ENCODE peak calls at places on chromosomes 13 and 19, in ten cellular contexts. B, O, W, A, M, K, D, S, T and J are unnamed samples.

GRCh38 chr13:21735621-21736401 is 64.9 kb downstream of the FGF9 start:
- DNase-seq in W (no peak), B (no peak), M (no peak), T (no peak), K (peak), O (no peak), S (no peak), D (no peak), A (no peak), J (no peak)

GRCh38 chr13:101955764-101956163 is 446.1 kb downstream of the FGF14 start:
- DNase-seq in T (no peak), M (no peak), O (no peak), S (no peak), W (no peak), A (no peak), B (no peak), K (no peak), D (no peak), J (no peak)

GRCh38 chr19:38679839-38680238 is 32.4 kb downstream of the ACTN4 start:
- DNase-seq in A (peak), T (no peak), O (no peak), K (no peak), W (no peak), S (no peak), M (no peak), D (no peak), B (no peak), J (no peak)

GRCh38 chr13:44904982-44905381 is 84.3 kb downstream of the NUFIP1 start:
- DNase-seq in B (no peak), W (no peak), O (no peak), T (peak), S (peak), A (peak), K (peak), D (no peak), M (no peak), J (no peak)

GRCh38 chr13:30353060-30353459 is 45.7 kb upstream of the KATNAL1 start:
- DNase-seq in A (no peak), T (no peak), M (no peak), S (no peak), D (no peak), W (no peak), O (no peak), B (no peak), K (no peak), J (no peak)

GRCh38 chr19:6062274-6062673 is 48.0 kb downstream of the RFX2 start:
- DNase-seq in M (no peak), O (no peak), D (no peak), T (no peak), W (no peak), B (no peak), K (peak), A (no peak), S (peak), J (no peak)

GRCh38 chr13:95288899-95289500 is 12.3 kb downstream of the ABCC4 start:
- DNase-seq in D (no peak), B (no peak), S (no peak), W (no peak), O (no peak), M (no peak), A (no peak), K (no peak), T (no peak), J (no peak)

GRCh38 chr13:106407338-106407737 is 128.1 kb downstream of the EFNB2 start:
- DNase-seq in S (no peak), D (no peak), B (no peak), T (no peak), K (no peak), A (no peak), M (no peak), O (no peak), W (no peak), J (no peak)

GRCh38 chr13:40402931-40403412 is 263.5 kb downstream of the FOXO1 start:
- DNase-seq in T (no peak), W (no peak), M (no peak), D (no peak), O (no peak), S (peak), K (no peak), A (peak), B (no peak), J (no peak)

GRCh38 chr13:93881418-93881817 is 598.1 kb downstream of the DCT start:
- DNase-seq in W (no peak), B (no peak), A (peak), M (no peak), K (no peak), D (no peak), O (no peak), T (peak), S (no peak), J (no peak)

GRCh38 chr13:21849323-21849722 is 178.4 kb downstream of the FGF9 start:
- DNase-seq in D (no peak), T (no peak), W (peak), B (no peak), A (peak), M (peak), S (peak), K (no peak), O (no peak), J (peak)

GRCh38 chr19:1041835-1042685 is 2.2 kb downstream of the ABCA7 start:
- DNase-seq in T (no peak), B (no peak), W (peak), O (no peak), S (no peak), D (no peak), K (no peak), M (no peak), A (no peak), J (no peak)

GRCh38 chr13:55661505-55661904 is 1479.2 kb upstream of the PRR20A start:
- DNase-seq in D (no peak), O (no peak), M (no peak), K (no peak), B (no peak), A (no peak), S (no peak), W (no peak), T (no peak), J (no peak)

GRCh38 chr19:1705367-1705766 is 47.9 kb upstream of the ONECUT3 start:
- DNase-seq in K (no peak), T (no peak), S (no peak), D (no peak), W (no peak), M (no peak), B (no peak), A (no peak), O (no peak), J (no peak)

GRCh38 chr13:58804832-58805231 is 1173.3 kb downstream of the PCDH17 start:
- DNase-seq in W (no peak), T (no peak), K (no peak), B (no peak), D (no peak), A (no peak), S (no peak), O (no peak), M (no peak), J (no peak)

GRCh38 chr13:38417727-38418126 is 68.1 kb downstream of the UFM1 start:
- DNase-seq in K (no peak), B (no peak), T (no peak), W (peak), D (no peak), M (peak), A (peak), S (no peak), O (no peak), J (peak)

GRCh38 chr13:45863716-45864590 is 12.4 kb upstream of the SIAH3 start:
- DNase-seq in T (no peak), B (no peak), A (no peak), D (no peak), M (no peak), O (no peak), W (no peak), K (peak), S (no peak), J (no peak)

GRCh38 chr13:22665531-22665930 is 515.2 kb upstream of the SGCG start:
- DNase-seq in O (no peak), B (no peak), M (no peak), A (no peak), K (no peak), D (no peak), W (no peak), S (no peak), T (no peak), J (no peak)

GRCh38 chr19:16628984-16629691 is 1.1 kb upstream of the MED26 start:
- DNase-seq in B (no peak), M (peak), S (peak), K (peak), A (peak), D (no peak), W (peak), O (no peak), T (peak), J (no peak)

GRCh38 chr19:38061294-38061693 is 154.3 kb downstream of the SIPA1L3 start:
- DNase-seq in W (no peak), S (peak), D (no peak), M (no peak), O (no peak), A (peak), K (no peak), B (no peak), T (peak), J (no peak)

GRCh38 chr13:51584731-51585191 is 499 bp downstream of the WDFY2 start:
- DNase-seq in B (peak), W (peak), K (peak), M (peak), O (peak), A (peak), T (no peak), D (peak), S (peak), J (peak)

GRCh38 chr13:89746554-89746953 is 1600.9 kb upstream of the MIR17HG start:
- DNase-seq in T (no peak), M (no peak), A (no peak), K (no peak), O (no peak), D (no peak), S (peak), B (no peak), W (peak), J (no peak)

DNA sequence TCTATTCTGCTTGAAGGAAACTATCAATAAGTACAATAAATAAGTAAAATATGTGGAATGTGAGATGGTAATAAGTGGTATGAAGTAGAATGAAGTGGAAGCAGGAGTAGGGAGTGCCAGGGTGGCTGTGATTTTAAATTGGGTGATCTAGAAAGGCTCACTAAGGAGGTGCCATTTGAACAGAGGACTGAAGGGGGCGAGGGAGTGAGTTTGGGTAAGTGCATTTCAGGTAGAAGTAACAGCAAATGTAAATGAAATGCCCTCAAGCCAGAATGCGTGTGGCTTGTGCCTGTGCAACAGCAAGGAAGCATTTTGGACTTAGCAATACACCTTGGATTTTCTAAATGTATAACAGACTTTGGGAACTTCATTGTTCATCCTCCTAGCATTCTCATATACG is 77.1 kb downstream of the CCNA1 start:
- DNase-seq in K (no peak), M (no peak), S (no peak), D (peak), B (no peak), T (no peak), A (no peak), W (peak), O (no peak), J (no peak)
- TF ChIP-seq CTCF in K (no peak), M (no peak), S (peak), D (peak), B (peak), T (no peak), A (no peak), W (peak), O (peak), J (no peak)

DNA sequence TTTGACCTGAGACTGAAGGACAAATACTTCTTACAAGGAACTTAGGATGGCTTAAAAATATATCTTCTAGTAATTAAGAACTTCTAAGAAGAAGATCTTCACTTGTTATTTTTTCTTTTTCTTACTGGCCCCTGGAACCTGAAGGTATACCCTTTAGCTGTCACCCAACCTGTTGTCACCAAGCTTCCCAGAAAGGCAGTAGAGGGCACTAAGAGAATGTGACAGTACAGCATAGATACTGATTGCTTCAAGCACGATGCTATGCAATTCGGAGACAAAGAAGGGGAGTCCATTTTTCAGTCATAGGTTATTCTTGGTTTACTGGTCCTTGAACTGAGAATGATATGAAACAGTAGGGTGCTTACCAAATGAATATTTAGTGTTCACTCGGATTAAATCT is 208.3 kb upstream of the PCDH9 start:
- DNase-seq in M (no peak), K (no peak), T (no peak), S (no peak), A (peak), O (no peak), D (no peak), B (no peak), W (peak), J (no peak)
- TF ChIP-seq CTCF in M (peak), K (no peak), T (no peak), S (no peak), A (no peak), O (no peak), D (no peak), B (no peak), W (peak), J (no peak)

GRCh38 chr19:35305181-35305580 is 13.2 kb downstream of the MAG start:
- DNase-seq in W (no peak), T (no peak), K (no peak), B (no peak), S (no peak), O (no peak), D (no peak), A (no peak), M (no peak), J (no peak)

GRCh38 chr19:35304036-35304435 is 12.1 kb downstream of the MAG start:
- DNase-seq in A (no peak), K (no peak), O (no peak), D (no peak), S (no peak), W (no peak), B (no peak), M (no peak), T (no peak), J (no peak)

GRCh38 chr19:35309481-35310279 is 17.7 kb downstream of the MAG start:
- DNase-seq in B (no peak), M (no peak), S (peak), W (no peak), A (peak), K (no peak), D (no peak), T (no peak), O (peak), J (peak)

GRCh38 chr19:35307990-35308389 is 16.0 kb downstream of the MAG start:
- DNase-seq in S (no peak), M (no peak), T (no peak), A (no peak), K (no peak), D (no peak), B (no peak), O (no peak), W (no peak), J (peak)

DNA sequence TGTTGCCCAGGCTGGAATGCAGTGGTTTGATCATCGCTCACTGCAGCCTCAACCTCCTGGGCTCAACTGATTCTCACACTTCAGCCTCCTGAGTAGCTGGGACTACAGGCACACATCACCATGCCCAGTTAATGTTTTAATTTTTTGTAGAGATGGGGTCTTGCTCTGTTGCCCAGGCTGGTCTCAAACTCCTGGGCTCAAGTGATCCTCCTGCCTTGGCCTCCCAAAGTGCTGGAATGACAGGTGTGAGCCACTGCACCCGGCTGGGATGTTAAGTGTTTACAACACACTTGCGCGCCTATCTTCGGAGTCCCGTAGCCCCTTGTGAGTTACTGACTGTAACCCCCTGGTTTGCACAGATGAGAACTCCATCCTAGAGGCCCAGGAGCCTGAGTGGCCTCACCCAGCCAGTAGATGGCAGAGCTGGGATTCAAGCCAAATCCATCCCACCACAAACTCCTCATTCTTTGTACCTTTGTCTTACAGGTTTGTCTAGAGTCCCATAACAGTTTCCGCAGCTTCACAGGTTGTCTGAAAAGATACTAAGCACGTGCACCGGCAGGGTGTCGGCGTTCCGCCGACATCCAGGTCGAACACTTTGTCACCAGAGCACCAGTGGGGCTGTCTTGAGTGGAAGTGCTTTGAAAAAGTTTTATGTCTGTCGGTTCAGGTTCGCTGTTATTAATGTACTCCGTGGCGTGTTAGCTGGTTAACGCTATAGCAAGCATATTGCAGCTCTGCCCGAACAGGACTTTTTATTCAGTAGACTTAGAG is 14.7 kb downstream of the MAG start:
- DNase-seq in D (peak), B (no peak), K (no peak), O (no peak), S (no peak), A (no peak), W (peak), M (peak), T (no peak), J (peak)
- TF ChIP-seq CTCF in D (peak), B (peak), K (no peak), O (peak), S (no peak), A (no peak), W (peak), M (peak), T (peak), J (peak)

GRCh38 chr19:45592366-45592765 is 7.8 kb upstream of the OPA3 start:
- DNase-seq in A (no peak), S (no peak), T (no peak), W (no peak), O (no peak), M (no peak), B (no peak), D (no peak), K (no peak), J (no peak)

GRCh38 chr19:45591638-45592005 is 7.0 kb upstream of the OPA3 start:
- DNase-seq in W (no peak), O (no peak), S (no peak), T (no peak), B (no peak), M (no peak), D (no peak), K (no peak), A (no peak), J (no peak)

GRCh38 chr19:45589768-45590167 is 5.2 kb upstream of the OPA3 start:
- DNase-seq in M (no peak), A (no peak), W (no peak), K (no peak), S (no peak), B (no peak), O (no peak), T (no peak), D (no peak), J (peak)

GRCh38 chr19:45590300-45591003 is 5.8 kb upstream of the OPA3 start:
- DNase-seq in O (no peak), W (no peak), S (no peak), T (no peak), D (no peak), B (no peak), K (no peak), A (no peak), M (no peak), J (no peak)

GRCh38 chr19:45591004-45591637 is 6.5 kb upstream of the OPA3 start:
- DNase-seq in A (peak), K (no peak), M (peak), W (peak), T (no peak), O (peak), B (peak), S (no peak), D (peak), J (peak)
- TF ChIP-seq CTCF in A (peak), K (no peak), M (peak), W (peak), T (peak), O (peak), B (peak), S (no peak), D (no peak), J (peak)

DNA sequence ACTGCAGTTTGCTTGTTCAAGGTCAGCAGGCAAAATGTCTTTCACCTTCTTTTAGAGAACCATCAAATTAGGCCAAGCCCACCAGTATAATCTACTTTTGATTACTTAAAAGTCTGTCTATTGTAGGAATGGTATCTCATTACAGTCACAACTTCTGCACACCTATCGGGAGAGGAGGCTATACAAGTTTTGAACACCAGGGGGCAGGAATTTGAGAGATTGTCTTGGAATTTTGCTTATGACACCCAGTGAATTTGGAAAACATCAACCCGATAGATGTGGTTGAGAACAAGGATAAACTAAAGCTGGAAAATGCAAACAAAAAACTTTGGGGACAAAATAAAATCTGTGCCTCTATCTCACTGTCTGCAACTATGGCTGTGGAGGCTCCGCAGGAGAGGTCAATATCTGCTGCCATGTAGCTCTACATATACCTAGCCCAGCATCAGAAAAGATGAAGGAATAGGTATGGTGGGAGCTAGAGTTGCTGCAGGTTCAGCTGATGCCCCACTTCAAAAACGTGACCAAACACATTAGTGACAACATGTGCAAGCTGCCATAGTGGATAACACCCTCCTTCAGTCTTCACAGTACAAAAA is 1299.2 kb upstream of the SPRY2 start:
- DNase-seq in W (peak), B (no peak), T (no peak), A (no peak), O (no peak), M (peak), S (no peak), D (peak), K (no peak), J (no peak)
- TF ChIP-seq CTCF in W (peak), B (peak), T (no peak), A (no peak), O (peak), M (peak), S (peak), D (peak), K (no peak), J (no peak)

GRCh38 chr19:35738021-35738886 is 4.0 kb downstream of the IGFLR1 start:
- DNase-seq in D (no peak), M (peak), S (no peak), T (no peak), W (no peak), B (no peak), O (no peak), K (no peak), A (no peak), J (no peak)

GRCh38 chr19:35738887-35739229 is 3.4 kb downstream of the IGFLR1 start:
- DNase-seq in B (no peak), O (no peak), A (no peak), D (no peak), T (no peak), M (peak), S (no peak), W (no peak), K (no peak), J (no peak)

GRCh38 chr19:35734889-35735288 is 7.4 kb downstream of the IGFLR1 start:
- DNase-seq in A (no peak), B (no peak), W (no peak), K (no peak), T (no peak), M (peak), D (no peak), O (no peak), S (no peak), J (no peak)

GRCh38 chr19:35739275-35740107 is 2.8 kb downstream of the IGFLR1 start:
- DNase-seq in S (no peak), B (no peak), M (peak), T (no peak), A (no peak), D (no peak), W (no peak), K (no peak), O (no peak), J (no peak)

GRCh38 chr19:35736913-35737886 is 5.1 kb downstream of the IGFLR1 start:
- DNase-seq in M (peak), K (no peak), S (no peak), D (no peak), O (no peak), T (no peak), B (no peak), A (no peak), W (no peak), J (no peak)
- TF ChIP-seq CTCF in M (peak), K (no peak), S (peak), D (no peak), O (peak), T (peak), B (peak), A (no peak), W (no peak), J (no peak)

GRCh38 chr13:49679244-49679643 is 12.0 kb downstream of the EBPL start:
- DNase-seq in O (no peak), T (no peak), W (no peak), D (no peak), B (no peak), M (peak), S (peak), A (peak), K (no peak), J (peak)
- TF ChIP-seq CTCF in O (no peak), T (peak), W (no peak), D (no peak), B (no peak), M (peak), S (peak), A (peak), K (no peak), J (peak)